ENCODE peak calls at places on chromosomes 5 and 9, in six cellular contexts. One of them, this sample, is unnamed.

GRCh38 chr5:76801159-76801802 is 17.5 kb upstream of the F2RL1 start:
- DNase-seq in PC-3: peak; percentile 83
- DNase-seq in cardiac muscle cell: peak; percentile 98
- DNase-seq in body of pancreas: no peak
- DNase-seq in astrocyte of the spinal cord: peak; percentile 85
- DNase-seq in brain microvascular endothelial cell: peak; percentile 88
- DNase-seq in this sample: no peak

GRCh38 chr5:136134653-136135052 is 2.0 kb downstream of the SMAD5 start:
- DNase-seq in brain microvascular endothelial cell: no peak
- DNase-seq in cardiac muscle cell: no peak
- DNase-seq in PC-3: no peak
- DNase-seq in astrocyte of the spinal cord: no peak
- DNase-seq in body of pancreas: no peak
- DNase-seq in this sample: no peak

GRCh38 chr5:178941361-178941760 is 363 bp downstream of the ZNF454 start:
- DNase-seq in cardiac muscle cell: peak; percentile 37
- DNase-seq in PC-3: no peak
- DNase-seq in astrocyte of the spinal cord: no peak
- DNase-seq in body of pancreas: peak; percentile 56
- DNase-seq in brain microvascular endothelial cell: peak; percentile 4
- DNase-seq in this sample: no peak

GRCh38 chr5:177367981-177368960 is 10.5 kb downstream of the RGS14 start:
- DNase-seq in cardiac muscle cell: no peak
- DNase-seq in body of pancreas: peak; percentile 58
- DNase-seq in PC-3: no peak
- DNase-seq in astrocyte of the spinal cord: no peak
- DNase-seq in brain microvascular endothelial cell: no peak
- DNase-seq in this sample: peak; percentile 51

GRCh38 chr5:50593681-50594080 is 72.8 kb upstream of the PARP8 start:
- DNase-seq in PC-3: no peak
- DNase-seq in astrocyte of the spinal cord: no peak
- DNase-seq in brain microvascular endothelial cell: no peak
- DNase-seq in cardiac muscle cell: no peak
- DNase-seq in body of pancreas: no peak
- DNase-seq in this sample: peak; percentile 17

GRCh38 chr5:109917154-109917546 is 227.4 kb downstream of the MAN2A1 start:
- DNase-seq in brain microvascular endothelial cell: no peak
- DNase-seq in body of pancreas: no peak
- DNase-seq in PC-3: no peak
- DNase-seq in cardiac muscle cell: no peak
- DNase-seq in astrocyte of the spinal cord: no peak
- DNase-seq in this sample: no peak

GRCh38 chr9:77944556-77945261 is 86.9 kb downstream of the GNAQ start:
- DNase-seq in body of pancreas: no peak
- DNase-seq in brain microvascular endothelial cell: no peak
- DNase-seq in cardiac muscle cell: no peak
- DNase-seq in astrocyte of the spinal cord: no peak
- DNase-seq in PC-3: no peak
- DNase-seq in this sample: no peak

GRCh38 chr5:151770383-151771258 is 1.1 kb upstream of the G3BP1 start:
- DNase-seq in cardiac muscle cell: peak; percentile 91
- DNase-seq in astrocyte of the spinal cord: peak; percentile 86
- DNase-seq in brain microvascular endothelial cell: peak; percentile 73
- DNase-seq in body of pancreas: peak; percentile 75
- DNase-seq in PC-3: no peak
- DNase-seq in this sample: peak; percentile 91

GRCh38 chr9:131950487-131950886 is 129.2 kb downstream of the MED27 start:
- DNase-seq in brain microvascular endothelial cell: no peak
- DNase-seq in body of pancreas: no peak
- DNase-seq in astrocyte of the spinal cord: no peak
- DNase-seq in PC-3: no peak
- DNase-seq in cardiac muscle cell: no peak
- DNase-seq in this sample: peak; percentile 71

GRCh38 chr9:93300175-93300572 is 116.2 kb downstream of the WNK2 start:
- DNase-seq in cardiac muscle cell: no peak
- DNase-seq in brain microvascular endothelial cell: no peak
- DNase-seq in body of pancreas: no peak
- DNase-seq in astrocyte of the spinal cord: no peak
- DNase-seq in PC-3: no peak
- DNase-seq in this sample: no peak

GRCh38 chr9:121566401-121567141 is 66.9 kb upstream of the GGTA1 start:
- DNase-seq in cardiac muscle cell: peak; percentile 48
- DNase-seq in brain microvascular endothelial cell: peak; percentile 70
- DNase-seq in PC-3: peak; percentile 28
- DNase-seq in astrocyte of the spinal cord: peak; percentile 72
- DNase-seq in body of pancreas: peak; percentile 12
- DNase-seq in this sample: no peak

GRCh38 chr5:66197764-66198405 is 53.8 kb downstream of the SREK1 start:
- DNase-seq in body of pancreas: no peak
- DNase-seq in PC-3: no peak
- DNase-seq in astrocyte of the spinal cord: peak; percentile 57
- DNase-seq in cardiac muscle cell: no peak
- DNase-seq in brain microvascular endothelial cell: peak; percentile 28
- DNase-seq in this sample: no peak

GRCh38 chr5:123874600-123875201 is 362.7 kb downstream of the CSNK1G3 start:
- DNase-seq in body of pancreas: no peak
- DNase-seq in PC-3: no peak
- DNase-seq in astrocyte of the spinal cord: peak; percentile 63
- DNase-seq in cardiac muscle cell: peak; percentile 90
- DNase-seq in brain microvascular endothelial cell: peak; percentile 49
- DNase-seq in this sample: no peak

GRCh38 chr5:123879071-123879470 is 367.1 kb downstream of the CSNK1G3 start:
- DNase-seq in PC-3: no peak
- DNase-seq in brain microvascular endothelial cell: no peak
- DNase-seq in body of pancreas: no peak
- DNase-seq in cardiac muscle cell: no peak
- DNase-seq in astrocyte of the spinal cord: no peak
- DNase-seq in this sample: no peak

GRCh38 chr5:123876265-123876790 is 364.4 kb downstream of the CSNK1G3 start:
- DNase-seq in PC-3: no peak
- DNase-seq in cardiac muscle cell: no peak
- DNase-seq in body of pancreas: no peak
- DNase-seq in brain microvascular endothelial cell: no peak
- DNase-seq in astrocyte of the spinal cord: no peak
- DNase-seq in this sample: no peak

GRCh38 chr5:123871373-123871772 is 359.4 kb downstream of the CSNK1G3 start:
- DNase-seq in astrocyte of the spinal cord: no peak
- DNase-seq in brain microvascular endothelial cell: no peak
- DNase-seq in PC-3: no peak
- DNase-seq in body of pancreas: no peak
- DNase-seq in cardiac muscle cell: no peak
- DNase-seq in this sample: no peak

DNA sequence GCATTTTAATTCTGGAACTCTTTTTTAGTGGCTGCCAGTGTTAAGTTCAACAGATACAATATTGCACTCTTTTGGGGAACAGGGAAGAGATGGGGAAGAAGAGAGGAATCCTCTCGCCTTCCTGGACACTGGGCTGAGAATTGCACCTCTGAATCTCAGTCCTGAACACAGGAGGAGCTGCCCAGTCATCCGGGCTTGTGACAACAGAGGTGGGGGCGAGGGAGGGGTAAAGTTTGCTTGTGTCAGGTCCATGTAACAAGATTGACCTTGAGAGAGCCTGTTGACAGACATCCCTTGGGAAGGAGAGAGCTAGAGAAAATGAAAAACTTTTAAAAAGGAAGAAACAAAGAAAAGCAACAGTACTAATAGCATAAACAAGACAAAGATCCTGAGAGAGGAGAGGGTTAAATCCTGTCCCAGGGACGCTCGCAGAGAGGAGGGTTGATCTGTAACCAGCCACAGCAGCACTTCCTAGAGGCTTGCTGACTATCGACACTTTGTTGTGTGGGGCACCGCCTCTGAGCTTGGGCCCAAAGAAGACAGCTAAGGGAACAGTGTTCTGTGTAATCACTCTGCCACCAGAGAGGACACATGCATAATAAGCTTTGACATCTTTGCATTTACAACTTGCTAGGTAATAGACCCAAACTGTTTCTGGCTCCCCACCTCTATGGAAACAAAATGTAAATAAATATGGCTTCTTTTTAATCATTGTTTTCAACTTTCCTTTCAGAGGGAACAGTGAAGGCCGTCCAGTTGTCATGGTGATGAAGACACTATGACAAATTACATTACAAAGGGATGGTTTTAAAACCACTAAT is 363.7 kb downstream of the CSNK1G3 start:
- DNase-seq in astrocyte of the spinal cord: peak; percentile 13
- DNase-seq in PC-3: no peak
- DNase-seq in cardiac muscle cell: peak; percentile 21
- DNase-seq in brain microvascular endothelial cell: no peak
- DNase-seq in body of pancreas: peak; percentile 31
- DNase-seq in this sample: no peak
- H3K4me3 ChIP-seq in astrocyte of the spinal cord: no peak overlapping the region
- H3K4me3 ChIP-seq in PC-3: no peak overlapping the region
- H3K4me3 ChIP-seq in cardiac muscle cell: no peak overlapping the region
- H3K4me3 ChIP-seq in brain microvascular endothelial cell: no peak overlapping the region
- H3K4me3 ChIP-seq in body of pancreas: no peak overlapping the region
- H3K4me3 ChIP-seq in this sample: no peak overlapping the region

GRCh38 chr9:135617538-135617900 is 21.8 kb downstream of the GLT6D1 start:
- DNase-seq in cardiac muscle cell: no peak
- DNase-seq in PC-3: no peak
- DNase-seq in astrocyte of the spinal cord: no peak
- DNase-seq in brain microvascular endothelial cell: no peak
- DNase-seq in body of pancreas: no peak
- DNase-seq in this sample: no peak
- TF ChIP-seq CTCF in cardiac muscle cell: no peak
- TF ChIP-seq CTCF in PC-3: no peak
- TF ChIP-seq CTCF in astrocyte of the spinal cord: no peak
- TF ChIP-seq CTCF in brain microvascular endothelial cell: no peak
- TF ChIP-seq CTCF in body of pancreas: no peak
- TF ChIP-seq CTCF in this sample: no peak

GRCh38 chr5:124199902-124200301 is 546.5 kb downstream of the ZNF608 start:
- DNase-seq in cardiac muscle cell: no peak
- DNase-seq in brain microvascular endothelial cell: peak; percentile 9
- DNase-seq in astrocyte of the spinal cord: no peak
- DNase-seq in PC-3: peak; percentile 16
- DNase-seq in body of pancreas: no peak
- DNase-seq in this sample: no peak

GRCh38 chr5:124195416-124195815 is 551.0 kb downstream of the ZNF608 start:
- DNase-seq in brain microvascular endothelial cell: no peak
- DNase-seq in body of pancreas: no peak
- DNase-seq in cardiac muscle cell: no peak
- DNase-seq in astrocyte of the spinal cord: no peak
- DNase-seq in PC-3: peak; percentile 22
- DNase-seq in this sample: no peak

GRCh38 chr5:124193371-124193789 is 553.1 kb downstream of the ZNF608 start:
- DNase-seq in PC-3: peak; percentile 34
- DNase-seq in astrocyte of the spinal cord: peak; percentile 79
- DNase-seq in body of pancreas: no peak
- DNase-seq in brain microvascular endothelial cell: peak; percentile 51
- DNase-seq in cardiac muscle cell: peak; percentile 77
- DNase-seq in this sample: no peak

GRCh38 chr5:124194282-124194681 is 552.2 kb downstream of the ZNF608 start:
- DNase-seq in brain microvascular endothelial cell: no peak
- DNase-seq in astrocyte of the spinal cord: no peak
- DNase-seq in body of pancreas: no peak
- DNase-seq in cardiac muscle cell: no peak
- DNase-seq in PC-3: no peak
- DNase-seq in this sample: no peak
- H3K4me3 ChIP-seq in brain microvascular endothelial cell: no peak overlapping the region
- H3K4me3 ChIP-seq in astrocyte of the spinal cord: no peak overlapping the region
- H3K4me3 ChIP-seq in body of pancreas: no peak overlapping the region
- H3K4me3 ChIP-seq in cardiac muscle cell: no peak overlapping the region
- H3K4me3 ChIP-seq in PC-3: no peak overlapping the region
- H3K4me3 ChIP-seq in this sample: no peak overlapping the region

DNA sequence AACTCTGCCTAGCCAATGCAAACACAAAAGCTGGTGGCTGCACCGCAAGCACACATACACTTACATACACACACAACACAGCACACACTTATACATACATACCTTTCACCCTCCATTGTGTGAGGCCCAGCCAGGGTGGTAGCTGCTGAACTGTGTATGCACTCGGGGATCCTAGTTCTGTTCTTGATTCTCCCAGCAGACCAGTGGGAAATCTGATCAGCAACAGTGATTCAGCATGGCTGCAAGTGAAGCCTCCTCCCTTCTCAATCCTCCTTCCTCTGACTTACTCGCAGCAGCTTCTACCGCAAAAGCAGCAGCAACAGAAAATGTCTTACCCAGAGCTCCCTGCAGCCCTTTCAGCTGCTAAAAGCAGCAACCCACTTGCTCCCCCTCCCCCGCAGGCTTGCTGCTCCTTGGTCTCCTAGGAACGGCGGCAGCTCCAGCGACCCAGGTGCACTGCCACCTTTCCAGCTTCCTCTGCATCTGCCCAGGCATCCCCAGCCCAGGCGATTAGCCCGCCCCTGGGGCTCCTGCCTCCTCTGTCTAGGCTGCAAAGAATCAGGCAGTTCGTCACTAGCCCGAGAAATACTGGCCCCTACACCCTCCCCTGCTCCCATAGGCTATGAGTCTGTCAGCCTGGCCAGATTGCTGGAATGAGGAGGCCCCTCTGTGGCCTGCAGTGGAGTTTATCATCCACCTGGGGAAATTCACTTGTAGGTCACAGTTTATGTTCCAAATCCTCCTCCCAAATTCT is at the start of gene KLHL3:
- DNase-seq in body of pancreas: peak; percentile 60
- DNase-seq in brain microvascular endothelial cell: peak; percentile 60
- DNase-seq in PC-3: peak; percentile 72
- DNase-seq in astrocyte of the spinal cord: peak; percentile 53
- DNase-seq in cardiac muscle cell: peak; percentile 70
- DNase-seq in this sample: peak; percentile 45
- TF ChIP-seq CTCF in body of pancreas: peak; percentile 34
- TF ChIP-seq CTCF in brain microvascular endothelial cell: peak; percentile 46
- TF ChIP-seq CTCF in PC-3: peak; percentile 58
- TF ChIP-seq CTCF in astrocyte of the spinal cord: peak; percentile 21
- TF ChIP-seq CTCF in cardiac muscle cell: no peak
- TF ChIP-seq CTCF in this sample: no peak

This sample was measured in GM12865.